ENCODE peak calls at places on chromosomes 6 and 20, in seven cellular contexts. One of them, this sample, is unnamed.

GRCh38 chr20:3123542-3123941 is 36.1 kb downstream of the FASTKD5 start:
- DNase-seq in SJSA1: no peak
- DNase-seq in Kasumi-1: no peak
- DNase-seq in activated CD8-positive, alpha-beta memory T cell treated with anti-CD3 and anti-CD28 coated beads, Interleukin-2, amount 10 ng/mL, durations not matched to agents 7 days and 5 days: no peak
- DNase-seq in stimulated activated CD4-positive, alpha-beta T cell treated with anti-CD3 and anti-CD28 coated beads, Interleukin-15, amount 100 ng/mL, for 24 hours: no peak
- DNase-seq in nephron progenitor cell: no peak
- DNase-seq in uterus: no peak
- DNase-seq in this sample: no peak

GRCh38 chr6:131782764-131783163 is 25.1 kb upstream of the ENPP1 start:
- DNase-seq in stimulated activated CD4-positive, alpha-beta T cell treated with anti-CD3 and anti-CD28 coated beads, Interleukin-15, amount 100 ng/mL, for 24 hours: no peak
- DNase-seq in uterus: no peak
- DNase-seq in Kasumi-1: no peak
- DNase-seq in nephron progenitor cell: no peak
- DNase-seq in activated CD8-positive, alpha-beta memory T cell treated with anti-CD3 and anti-CD28 coated beads, Interleukin-2, amount 10 ng/mL, durations not matched to agents 7 days and 5 days: no peak
- DNase-seq in SJSA1: no peak
- DNase-seq in this sample: no peak

GRCh38 chr6:49841424-49841823 is 24.9 kb downstream of the CRISP1 start:
- DNase-seq in nephron progenitor cell: no peak
- DNase-seq in stimulated activated CD4-positive, alpha-beta T cell treated with anti-CD3 and anti-CD28 coated beads, Interleukin-15, amount 100 ng/mL, for 24 hours: no peak
- DNase-seq in uterus: no peak
- DNase-seq in activated CD8-positive, alpha-beta memory T cell treated with anti-CD3 and anti-CD28 coated beads, Interleukin-2, amount 10 ng/mL, durations not matched to agents 7 days and 5 days: no peak
- DNase-seq in SJSA1: no peak
- DNase-seq in Kasumi-1: no peak
- DNase-seq in this sample: no peak

GRCh38 chr6:148441454-148441911 is 98.8 kb downstream of the SASH1 start:
- DNase-seq in stimulated activated CD4-positive, alpha-beta T cell treated with anti-CD3 and anti-CD28 coated beads, Interleukin-15, amount 100 ng/mL, for 24 hours: peak; percentile 24
- DNase-seq in activated CD8-positive, alpha-beta memory T cell treated with anti-CD3 and anti-CD28 coated beads, Interleukin-2, amount 10 ng/mL, durations not matched to agents 7 days and 5 days: no peak
- DNase-seq in nephron progenitor cell: no peak
- DNase-seq in SJSA1: peak; percentile 93
- DNase-seq in uterus: no peak
- DNase-seq in Kasumi-1: peak; percentile 32
- DNase-seq in this sample: peak; percentile 52

GRCh38 chr6:140380371-140381218 is 1006.1 kb upstream of the CITED2 start:
- DNase-seq in stimulated activated CD4-positive, alpha-beta T cell treated with anti-CD3 and anti-CD28 coated beads, Interleukin-15, amount 100 ng/mL, for 24 hours: no peak
- DNase-seq in SJSA1: no peak
- DNase-seq in nephron progenitor cell: no peak
- DNase-seq in activated CD8-positive, alpha-beta memory T cell treated with anti-CD3 and anti-CD28 coated beads, Interleukin-2, amount 10 ng/mL, durations not matched to agents 7 days and 5 days: no peak
- DNase-seq in uterus: no peak
- DNase-seq in Kasumi-1: no peak
- DNase-seq in this sample: no peak

GRCh38 chr20:7859371-7859802 is 80.9 kb downstream of the HAO1 start:
- DNase-seq in Kasumi-1: peak; percentile 57
- DNase-seq in SJSA1: peak; percentile 38
- DNase-seq in activated CD8-positive, alpha-beta memory T cell treated with anti-CD3 and anti-CD28 coated beads, Interleukin-2, amount 10 ng/mL, durations not matched to agents 7 days and 5 days: no peak
- DNase-seq in stimulated activated CD4-positive, alpha-beta T cell treated with anti-CD3 and anti-CD28 coated beads, Interleukin-15, amount 100 ng/mL, for 24 hours: no peak
- DNase-seq in nephron progenitor cell: peak; percentile 14
- DNase-seq in uterus: no peak
- DNase-seq in this sample: no peak

GRCh38 chr6:127738423-127738822 is 161.4 kb downstream of the C6orf58 start:
- DNase-seq in activated CD8-positive, alpha-beta memory T cell treated with anti-CD3 and anti-CD28 coated beads, Interleukin-2, amount 10 ng/mL, durations not matched to agents 7 days and 5 days: no peak
- DNase-seq in stimulated activated CD4-positive, alpha-beta T cell treated with anti-CD3 and anti-CD28 coated beads, Interleukin-15, amount 100 ng/mL, for 24 hours: no peak
- DNase-seq in Kasumi-1: no peak
- DNase-seq in nephron progenitor cell: no peak
- DNase-seq in SJSA1: no peak
- DNase-seq in uterus: no peak
- DNase-seq in this sample: no peak

GRCh38 chr6:9522101-9522500 is 892.8 kb downstream of the TFAP2A start:
- DNase-seq in stimulated activated CD4-positive, alpha-beta T cell treated with anti-CD3 and anti-CD28 coated beads, Interleukin-15, amount 100 ng/mL, for 24 hours: no peak
- DNase-seq in nephron progenitor cell: no peak
- DNase-seq in uterus: no peak
- DNase-seq in activated CD8-positive, alpha-beta memory T cell treated with anti-CD3 and anti-CD28 coated beads, Interleukin-2, amount 10 ng/mL, durations not matched to agents 7 days and 5 days: no peak
- DNase-seq in SJSA1: no peak
- DNase-seq in Kasumi-1: no peak
- DNase-seq in this sample: no peak

GRCh38 chr6:11851405-11851804 is 72.8 kb upstream of the ADTRP start:
- DNase-seq in uterus: no peak
- DNase-seq in nephron progenitor cell: no peak
- DNase-seq in stimulated activated CD4-positive, alpha-beta T cell treated with anti-CD3 and anti-CD28 coated beads, Interleukin-15, amount 100 ng/mL, for 24 hours: no peak
- DNase-seq in activated CD8-positive, alpha-beta memory T cell treated with anti-CD3 and anti-CD28 coated beads, Interleukin-2, amount 10 ng/mL, durations not matched to agents 7 days and 5 days: no peak
- DNase-seq in SJSA1: peak; percentile 23
- DNase-seq in Kasumi-1: no peak
- DNase-seq in this sample: peak; percentile 98

GRCh38 chr6:169029861-169030260 is 223.8 kb downstream of the THBS2 start:
- DNase-seq in activated CD8-positive, alpha-beta memory T cell treated with anti-CD3 and anti-CD28 coated beads, Interleukin-2, amount 10 ng/mL, durations not matched to agents 7 days and 5 days: no peak
- DNase-seq in SJSA1: no peak
- DNase-seq in uterus: no peak
- DNase-seq in nephron progenitor cell: no peak
- DNase-seq in stimulated activated CD4-positive, alpha-beta T cell treated with anti-CD3 and anti-CD28 coated beads, Interleukin-15, amount 100 ng/mL, for 24 hours: no peak
- DNase-seq in Kasumi-1: no peak
- DNase-seq in this sample: no peak

This sample was measured in GM04503.